ENCODE peak calls at places on chromosomes 11 and 22, in five cellular contexts. O, Q, E, L and B are unnamed samples.
A peak's percentile ranks its signal among the peaks of the same experiment; 100 is the strongest.

GRCh38 chr11:40679276-40679675 is 780.2 kb downstream of the LRRC4C start:
- DNase-seq in O (no peak), Q (no peak), L (no peak), E (no peak), B (no peak)

GRCh38 chr11:35678471-35678870 is 15.9 kb downstream of the TRIM44 start:
- DNase-seq in L (no peak), E (no peak), Q (no peak), O (no peak), B (no peak)

GRCh38 chr11:96203567-96204365 is 139.2 kb downstream of the MAML2 start:
- DNase-seq in O (no peak), L (no peak), E (no peak), Q (no peak), B (no peak)

GRCh38 chr11:43399983-43400630 is 41.4 kb downstream of the TTC17 start:
- DNase-seq in O (no peak), L (no peak), E (no peak), Q (no peak), B (no peak)

GRCh38 chr11:13008625-13009475 is at the start of gene RASSF10:
- DNase-seq in Q (peak; percentile 94), E (no peak), O (peak; percentile 67), L (peak; percentile 68), B (peak; percentile 85)

GRCh38 chr11:56103210-56103737 is at the start of gene OR8H2:
- DNase-seq in E (no peak), Q (no peak), L (no peak), O (no peak), B (no peak)

GRCh38 chr11:131229221-131229620 is 141.2 kb upstream of the NTM start:
- DNase-seq in O (no peak), Q (no peak), L (no peak), E (no peak), B (no peak)

GRCh38 chr22:38863531-38864131 is 8.4 kb downstream of the CBX6 start:
- DNase-seq in Q (no peak), E (no peak), L (no peak), O (no peak), B (no peak)

GRCh38 chr11:132078230-132078629 is 707.8 kb downstream of the NTM start:
- DNase-seq in E (no peak), Q (no peak), L (no peak), O (no peak), B (no peak)

GRCh38 chr11:45554230-45554967 is 111.0 kb downstream of the CHST1 start:
- DNase-seq in L (no peak), Q (no peak), E (no peak), O (peak; percentile 45), B (no peak)

GRCh38 chr11:123509737-123510578 is 79.9 kb downstream of the GRAMD1B start:
- DNase-seq in O (no peak), Q (no peak), E (no peak), L (no peak), B (no peak)

GRCh38 chr22:30871391-30872281 is 96.9 kb downstream of the MORC2 start:
- DNase-seq in Q (no peak), O (peak; percentile 10), E (no peak), L (no peak), B (peak; percentile 3)

GRCh38 chr11:118058311-118059230 is 18.3 kb upstream of the TMPRSS4 start:
- DNase-seq in Q (no peak), O (peak; percentile 12), L (no peak), E (no peak), B (peak; percentile 5)

GRCh38 chr11:2961080-2961479 is 31.0 kb downstream of the NAP1L4 start:
- DNase-seq in L (no peak), Q (no peak), E (no peak), O (no peak), B (no peak)